ENCODE peak calls at places on chromosome 11, in seven cellular contexts. One of them, this sample, is unnamed.

GRCh38 chr11:1987024-1987423 is 10.6 kb downstream of the H19 start:
- DNase-seq in tibial artery: no peak
- DNase-seq in astrocyte of the spinal cord: no peak
- DNase-seq in RWPE1: no peak
- DNase-seq in tibial nerve: no peak
- DNase-seq in B cell: no peak
- DNase-seq in spleen: no peak
- DNase-seq in this sample: no peak

GRCh38 chr11:122727101-122727929 is 71.8 kb downstream of the UBASH3B start:
- DNase-seq in tibial artery: no peak
- DNase-seq in astrocyte of the spinal cord: no peak
- DNase-seq in RWPE1: no peak
- DNase-seq in tibial nerve: no peak
- DNase-seq in B cell: peak; percentile 37
- DNase-seq in spleen: no peak
- DNase-seq in this sample: no peak

GRCh38 chr11:130813638-130814037 is 102.6 kb downstream of the SNX19 start:
- DNase-seq in tibial artery: no peak
- DNase-seq in astrocyte of the spinal cord: no peak
- DNase-seq in RWPE1: no peak
- DNase-seq in tibial nerve: no peak
- DNase-seq in B cell: no peak
- DNase-seq in spleen: no peak
- DNase-seq in this sample: no peak

GRCh38 chr11:112418438-112418837 is 157.8 kb upstream of the PLET1 start:
- DNase-seq in tibial artery: no peak
- DNase-seq in astrocyte of the spinal cord: no peak
- DNase-seq in RWPE1: no peak
- DNase-seq in tibial nerve: no peak
- DNase-seq in B cell: no peak
- DNase-seq in spleen: no peak
- DNase-seq in this sample: no peak

GRCh38 chr11:71339178-71339881 is 87.0 kb upstream of the SHANK2 start:
- DNase-seq in tibial artery: no peak
- DNase-seq in astrocyte of the spinal cord: no peak
- DNase-seq in RWPE1: peak; percentile 64
- DNase-seq in tibial nerve: no peak
- DNase-seq in B cell: no peak
- DNase-seq in spleen: peak; percentile 40
- DNase-seq in this sample: no peak

GRCh38 chr11:35944503-35945136 is 758 bp downstream of the LDLRAD3 start:
- DNase-seq in tibial artery: no peak
- DNase-seq in astrocyte of the spinal cord: no peak
- DNase-seq in RWPE1: peak; percentile 30
- DNase-seq in tibial nerve: no peak
- DNase-seq in B cell: no peak
- DNase-seq in spleen: no peak
- DNase-seq in this sample: no peak

GRCh38 chr11:69121621-69122336 is 34.0 kb upstream of the SMIM38 start:
- DNase-seq in tibial artery: no peak
- DNase-seq in astrocyte of the spinal cord: no peak
- DNase-seq in RWPE1: no peak
- DNase-seq in tibial nerve: no peak
- DNase-seq in B cell: no peak
- DNase-seq in spleen: peak; percentile 56
- DNase-seq in this sample: no peak

GRCh38 chr11:118005224-118006152 is 19.3 kb downstream of the IL10RA start:
- DNase-seq in tibial artery: no peak
- DNase-seq in astrocyte of the spinal cord: no peak
- DNase-seq in RWPE1: no peak
- DNase-seq in tibial nerve: no peak
- DNase-seq in B cell: no peak
- DNase-seq in spleen: no peak
- DNase-seq in this sample: no peak

GRCh38 chr11:61507962-61508824 is at the start of gene LRRC10B:
- DNase-seq in tibial artery: no peak
- DNase-seq in astrocyte of the spinal cord: no peak
- DNase-seq in RWPE1: no peak
- DNase-seq in tibial nerve: no peak
- DNase-seq in B cell: peak; percentile 44
- DNase-seq in spleen: no peak
- DNase-seq in this sample: no peak

GRCh38 chr11:75450826-75451783 is 18.1 kb upstream of the KLHL35 start:
- DNase-seq in tibial artery: no peak
- DNase-seq in astrocyte of the spinal cord: no peak
- DNase-seq in RWPE1: no peak
- DNase-seq in tibial nerve: no peak
- DNase-seq in B cell: peak; percentile 33
- DNase-seq in spleen: no peak
- DNase-seq in this sample: no peak

GRCh38 chr11:72395993-72396392 is 38.3 kb downstream of the CLPB start:
- DNase-seq in tibial artery: no peak
- DNase-seq in astrocyte of the spinal cord: no peak
- DNase-seq in RWPE1: no peak
- DNase-seq in tibial nerve: no peak
- DNase-seq in B cell: no peak
- DNase-seq in spleen: no peak
- DNase-seq in this sample: no peak

GRCh38 chr11:77345621-77346020 is 44.1 kb upstream of the GDPD4 start:
- DNase-seq in tibial artery: no peak
- DNase-seq in astrocyte of the spinal cord: peak; percentile 89
- DNase-seq in RWPE1: no peak
- DNase-seq in tibial nerve: no peak
- DNase-seq in B cell: no peak
- DNase-seq in spleen: no peak
- DNase-seq in this sample: no peak

GRCh38 chr11:2827256-2827655 is 58.3 kb downstream of the CDKN1C start:
- DNase-seq in tibial artery: no peak
- DNase-seq in astrocyte of the spinal cord: peak; percentile 21
- DNase-seq in RWPE1: no peak
- DNase-seq in tibial nerve: no peak
- DNase-seq in B cell: no peak
- DNase-seq in spleen: no peak
- DNase-seq in this sample: no peak

GRCh38 chr11:47056261-47056915 is 119.8 kb downstream of the CSTPP1 start:
- DNase-seq in tibial artery: no peak
- DNase-seq in astrocyte of the spinal cord: peak; percentile 65
- DNase-seq in RWPE1: no peak
- DNase-seq in tibial nerve: no peak
- DNase-seq in B cell: no peak
- DNase-seq in spleen: no peak
- DNase-seq in this sample: no peak

GRCh38 chr11:6746086-6746618 is 25.6 kb downstream of the OR2AG2 start:
- DNase-seq in tibial artery: no peak
- DNase-seq in astrocyte of the spinal cord: no peak
- DNase-seq in RWPE1: no peak
- DNase-seq in tibial nerve: no peak
- DNase-seq in B cell: peak; percentile 59
- DNase-seq in spleen: peak; percentile 82
- DNase-seq in this sample: peak; percentile 38

GRCh38 chr11:59754494-59754858 is 700 bp upstream of the STX3 start:
- DNase-seq in tibial artery: no peak
- DNase-seq in astrocyte of the spinal cord: peak; percentile 29
- DNase-seq in RWPE1: peak; percentile 20
- DNase-seq in tibial nerve: no peak
- DNase-seq in B cell: peak; percentile 65
- DNase-seq in spleen: peak; percentile 85
- DNase-seq in this sample: peak; percentile 25

GRCh38 chr11:123454060-123454651 is 24.1 kb downstream of the GRAMD1B start:
- DNase-seq in tibial artery: no peak
- DNase-seq in astrocyte of the spinal cord: peak; percentile 58
- DNase-seq in RWPE1: peak; percentile 70
- DNase-seq in tibial nerve: no peak
- DNase-seq in B cell: no peak
- DNase-seq in spleen: no peak
- DNase-seq in this sample: no peak

GRCh38 chr11:16780146-16780545 is 41.7 kb downstream of the C11orf58 start:
- DNase-seq in tibial artery: no peak
- DNase-seq in astrocyte of the spinal cord: no peak
- DNase-seq in RWPE1: no peak
- DNase-seq in tibial nerve: no peak
- DNase-seq in B cell: no peak
- DNase-seq in spleen: peak; percentile 59
- DNase-seq in this sample: no peak

GRCh38 chr11:86596861-86597632 is 75.4 kb downstream of the ME3 start:
- DNase-seq in tibial artery: peak; percentile 52
- DNase-seq in astrocyte of the spinal cord: peak; percentile 53
- DNase-seq in RWPE1: no peak
- DNase-seq in tibial nerve: peak; percentile 39
- DNase-seq in B cell: no peak
- DNase-seq in spleen: no peak
- DNase-seq in this sample: no peak

GRCh38 chr11:128779036-128779435 is 85.2 kb downstream of the FLI1 start:
- DNase-seq in tibial artery: no peak
- DNase-seq in astrocyte of the spinal cord: peak; percentile 22
- DNase-seq in RWPE1: no peak
- DNase-seq in tibial nerve: no peak
- DNase-seq in B cell: no peak
- DNase-seq in spleen: no peak
- DNase-seq in this sample: no peak

GRCh38 chr11:65404638-65405339 is 17.8 kb upstream of the NEAT1 start:
- DNase-seq in tibial artery: no peak
- DNase-seq in astrocyte of the spinal cord: no peak
- DNase-seq in RWPE1: no peak
- DNase-seq in tibial nerve: no peak
- DNase-seq in B cell: no peak
- DNase-seq in spleen: peak; percentile 91
- DNase-seq in this sample: no peak

GRCh38 chr11:37995886-37996285 is 1397.8 kb upstream of the RAG2 start:
- DNase-seq in tibial artery: no peak
- DNase-seq in astrocyte of the spinal cord: no peak
- DNase-seq in RWPE1: no peak
- DNase-seq in tibial nerve: no peak
- DNase-seq in B cell: no peak
- DNase-seq in spleen: no peak
- DNase-seq in this sample: no peak

DNA sequence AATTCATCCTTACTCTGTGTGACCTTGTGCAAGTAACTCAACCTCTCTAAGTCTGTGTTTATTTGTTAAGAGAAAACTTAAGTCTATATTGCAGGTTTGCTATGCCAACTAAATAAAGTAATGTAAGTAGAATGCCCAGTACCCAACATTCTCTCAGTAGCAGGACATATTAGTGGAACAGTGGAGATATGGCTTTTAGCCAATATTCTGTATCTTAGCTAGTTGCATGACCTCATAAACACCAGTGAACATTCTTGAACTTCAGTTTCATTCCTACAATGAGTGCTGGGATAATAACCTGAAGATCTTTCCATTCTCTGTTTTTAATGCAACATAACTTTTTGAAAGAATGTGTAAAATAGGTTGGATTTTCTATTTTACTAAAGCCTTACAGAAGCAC is 77.0 kb downstream of the RAB38 start:
- DNase-seq in tibial artery: no peak
- DNase-seq in astrocyte of the spinal cord: no peak
- DNase-seq in RWPE1: no peak
- DNase-seq in tibial nerve: no peak
- DNase-seq in B cell: no peak
- DNase-seq in spleen: no peak
- DNase-seq in this sample: no peak
- TF ChIP-seq CTCF in tibial artery: no peak
- TF ChIP-seq CTCF in astrocyte of the spinal cord: no peak
- TF ChIP-seq CTCF in RWPE1: no peak
- TF ChIP-seq CTCF in tibial nerve: no peak
- TF ChIP-seq CTCF in B cell: no peak
- TF ChIP-seq CTCF in spleen: no peak
- TF ChIP-seq CTCF in this sample: no peak

DNA sequence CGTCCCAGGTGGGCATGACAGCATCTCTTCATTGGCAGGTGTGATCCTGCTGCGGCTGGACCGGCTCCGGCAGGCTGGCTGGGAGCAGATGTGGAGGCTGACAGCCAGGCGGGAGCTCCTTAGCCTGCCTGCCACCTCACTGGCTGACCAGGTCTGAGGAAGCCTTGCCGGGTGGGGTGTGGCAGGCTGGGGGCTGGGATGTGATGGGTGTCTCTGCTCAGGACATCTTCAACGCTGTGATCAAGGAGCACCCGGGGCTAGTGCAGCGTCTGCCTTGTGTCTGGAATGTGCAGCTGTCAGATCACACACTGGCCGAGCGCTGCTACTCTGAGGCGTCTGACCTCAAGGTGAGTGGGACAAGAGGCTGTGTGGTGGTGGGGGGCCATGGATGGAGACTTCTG is 3.5 kb downstream of the LARGE2 start:
- DNase-seq in tibial artery: no peak
- DNase-seq in astrocyte of the spinal cord: no peak
- DNase-seq in RWPE1: no peak
- DNase-seq in tibial nerve: no peak
- DNase-seq in B cell: no peak
- DNase-seq in spleen: peak; percentile 74
- DNase-seq in this sample: no peak
- TF ChIP-seq CTCF in tibial artery: no peak
- TF ChIP-seq CTCF in astrocyte of the spinal cord: no peak
- TF ChIP-seq CTCF in RWPE1: no peak
- TF ChIP-seq CTCF in tibial nerve: no peak
- TF ChIP-seq CTCF in B cell: no peak
- TF ChIP-seq CTCF in spleen: no peak
- TF ChIP-seq CTCF in this sample: no peak

DNA sequence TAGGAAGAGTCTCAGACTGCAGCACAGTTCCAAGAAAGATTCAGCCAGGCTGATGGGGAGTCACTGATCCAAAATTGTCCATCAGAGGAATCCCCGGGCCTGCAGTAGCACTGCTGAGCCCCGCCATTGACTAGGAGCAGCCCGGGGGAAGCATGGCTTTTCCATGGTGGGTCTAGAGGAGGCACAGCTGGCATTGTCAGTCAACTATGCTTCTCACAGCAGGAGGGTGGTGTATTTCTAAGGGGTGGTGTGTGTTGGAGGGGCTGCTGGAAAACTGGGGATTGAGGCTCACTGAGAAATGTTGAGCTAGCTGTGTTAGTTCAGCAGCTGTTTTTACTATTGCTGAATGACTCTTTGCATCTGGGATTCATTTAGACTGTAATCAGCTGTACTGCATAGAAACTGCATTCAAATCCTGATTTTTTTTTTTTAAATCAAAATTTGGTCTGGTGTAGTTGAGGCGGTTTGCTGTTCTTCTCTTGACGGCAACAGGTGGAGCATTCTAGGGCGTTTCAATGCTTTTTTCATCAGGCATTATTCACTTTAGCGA is 5.6 kb downstream of the DDX10 start:
- DNase-seq in tibial artery: no peak
- DNase-seq in astrocyte of the spinal cord: no peak
- DNase-seq in RWPE1: no peak
- DNase-seq in tibial nerve: no peak
- DNase-seq in B cell: no peak
- DNase-seq in spleen: no peak
- DNase-seq in this sample: no peak
- TF ChIP-seq CTCF in tibial artery: no peak
- TF ChIP-seq CTCF in astrocyte of the spinal cord: no peak
- TF ChIP-seq CTCF in RWPE1: no peak
- TF ChIP-seq CTCF in tibial nerve: no peak
- TF ChIP-seq CTCF in B cell: no peak
- TF ChIP-seq CTCF in spleen: no peak
- TF ChIP-seq CTCF in this sample: no peak

DNA sequence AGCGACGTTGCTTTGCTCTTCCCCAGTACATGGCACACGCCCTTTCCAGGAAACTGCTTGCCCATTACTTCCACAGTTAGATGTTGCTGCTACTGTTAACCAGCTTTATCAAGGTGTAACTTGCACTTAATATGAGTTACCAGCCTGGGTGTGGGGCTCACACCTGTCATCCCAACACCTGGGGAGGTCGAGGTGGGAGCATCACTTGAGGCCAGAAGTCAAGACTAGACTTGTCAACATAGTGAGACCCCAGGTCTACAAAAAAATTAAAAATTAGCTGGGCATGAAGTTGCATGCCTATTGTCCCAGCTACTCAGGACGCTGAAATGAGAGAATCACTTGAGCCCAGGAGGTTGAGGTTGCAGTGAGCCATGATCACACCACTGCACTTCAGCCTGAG is 177.1 kb upstream of the B3GAT1 start:
- DNase-seq in tibial artery: no peak
- DNase-seq in astrocyte of the spinal cord: no peak
- DNase-seq in RWPE1: no peak
- DNase-seq in tibial nerve: no peak
- DNase-seq in B cell: no peak
- DNase-seq in spleen: no peak
- DNase-seq in this sample: no peak
- TF ChIP-seq CTCF in tibial artery: no peak
- TF ChIP-seq CTCF in astrocyte of the spinal cord: no peak
- TF ChIP-seq CTCF in RWPE1: no peak
- TF ChIP-seq CTCF in tibial nerve: no peak
- TF ChIP-seq CTCF in B cell: no peak
- TF ChIP-seq CTCF in spleen: no peak
- TF ChIP-seq CTCF in this sample: no peak

This sample was measured in natural killer cell.